ENCODE peak calls at places on chromosomes 11 and 22, in seven cellular contexts. N is esophagus squamous epithelium; J is PC-3; L is fibroblast of lung; P is naive thymus-derived CD4-positive, alpha-beta T cell; R is endodermal cell; S is tibial nerve. A is an unnamed sample. For H3K36me3, the result is how much of the 10 kb centered on the place peaks cover.

GRCh38 chr22:38754247-38755154 is 1.3 kb downstream of the SUN2 start:
- DNase-seq in R (peak), L (peak), N (peak), J (peak), P (peak), S (peak), A (peak)

GRCh38 chr22:41302016-41302767 is 867 bp downstream of the ZC3H7B start:
- DNase-seq in S (no peak), L (no peak), J (no peak), P (peak), R (peak), N (no peak), A (peak)

GRCh38 chr22:36334081-36334831 is 53.5 kb downstream of the MYH9 start:
- DNase-seq in J (no peak), L (no peak), N (no peak), S (no peak), P (no peak), R (peak), A (no peak)

GRCh38 chr22:45451988-45452387 is 38.5 kb downstream of the RIBC2 start:
- DNase-seq in P (no peak), L (no peak), R (no peak), J (no peak), N (no peak), S (no peak), A (no peak)

GRCh38 chr11:41983458-41983857 is 524.0 kb upstream of the LRRC4C start:
- DNase-seq in R (no peak), J (peak), N (no peak), S (no peak), L (no peak), P (no peak), A (no peak)

GRCh38 chr11:40274017-40274416 is 1185.4 kb downstream of the LRRC4C start:
- DNase-seq in N (no peak), R (no peak), P (no peak), J (peak), S (peak), L (peak), A (no peak)

GRCh38 chr11:45181595-45182550 is 35.4 kb downstream of the PRDM11 start:
- DNase-seq in L (no peak), S (no peak), R (no peak), P (no peak), N (no peak), J (no peak), A (no peak)

GRCh38 chr11:65569973-65570918 is at the start of gene ZNRD2:
- DNase-seq in R (peak), S (peak), J (peak), L (peak), P (peak), N (peak), A (peak)

GRCh38 chr11:115892016-115892415 is 387.8 kb upstream of the CADM1 start:
- DNase-seq in N (no peak), P (no peak), R (no peak), S (no peak), L (no peak), J (no peak), A (no peak)

GRCh38 chr22:46001046-46001425 is 24.1 kb upstream of the WNT7B start:
- DNase-seq in J (no peak), N (no peak), P (no peak), S (no peak), R (no peak), L (no peak), A (peak)

GRCh38 chr11:27563201-27563600 is 56.6 kb upstream of the LIN7C start:
- DNase-seq in L (peak), N (no peak), R (no peak), P (no peak), J (peak), S (no peak), A (no peak)

GRCh38 chr11:60377737-60378136 is 595 bp upstream of the MS4A7 start:
- DNase-seq in R (no peak), P (no peak), S (peak), L (no peak), J (peak), N (no peak), A (peak)

GRCh38 chr22:39457047-39457545 is 284 bp downstream of the MGAT3 start:
- DNase-seq in L (no peak), S (no peak), R (no peak), N (no peak), P (no peak), J (no peak), A (no peak)

GRCh38 chr22:25497269-25497668 is 67.2 kb upstream of the GRK3 start:
- DNase-seq in L (no peak), J (no peak), S (no peak), P (no peak), R (no peak), N (no peak), A (no peak)

GRCh38 chr11:32034149-32034548 is 56.7 kb upstream of the RCN1 start:
- DNase-seq in P (no peak), S (no peak), N (no peak), R (no peak), J (no peak), L (peak), A (no peak)

GRCh38 chr22:23285734-23286133 is 105.4 kb downstream of the BCR start:
- DNase-seq in J (no peak), L (peak), N (no peak), R (no peak), S (no peak), P (no peak), A (no peak)

GRCh38 chr11:69352715-69353325 is 58.9 kb downstream of the MYEOV start:
- DNase-seq in P (peak), L (peak), R (peak), S (no peak), J (peak), N (no peak), A (no peak)

GRCh38 chr11:117186431-117186761 is 7.9 kb downstream of the SIDT2 start:
- DNase-seq in S (no peak), N (no peak), P (no peak), L (no peak), R (peak), J (no peak), A (no peak)

GRCh38 chr22:39661842-39662676 is 91.5 kb downstream of the CACNA1I start:
- DNase-seq in P (peak), L (no peak), S (no peak), J (no peak), N (no peak), R (peak), A (no peak)

GRCh38 chr11:58561394-58562102 is 14.1 kb downstream of the LPXN start:
- DNase-seq in J (no peak), P (no peak), S (no peak), L (no peak), N (no peak), R (no peak), A (no peak)

GRCh38 chr22:23248583-23248982 is 68.3 kb downstream of the BCR start:
- DNase-seq in N (no peak), S (no peak), R (no peak), P (no peak), J (peak), L (peak), A (peak)

GRCh38 chr11:114280696-114281095 is 15.5 kb upstream of the NNMT start:
- DNase-seq in L (peak), J (peak), P (no peak), R (peak), S (peak), N (no peak), A (peak)

GRCh38 chr11:86624366-86624765 is 48.0 kb downstream of the ME3 start:
- DNase-seq in S (no peak), N (no peak), L (no peak), J (no peak), P (no peak), R (no peak), A (no peak)

GRCh38 chr11:130513132-130513531 is 64.7 kb downstream of the ADAMTS15 start:
- DNase-seq in J (peak), N (no peak), S (no peak), R (no peak), L (peak), P (no peak), A (no peak)

GRCh38 chr11:95296165-95296564 is 65.2 kb upstream of the SESN3 start:
- DNase-seq in L (no peak), P (no peak), J (no peak), S (no peak), R (no peak), N (no peak), A (no peak)

GRCh38 chr11:33000181-33000580 is 15.5 kb upstream of the DEPDC7 start:
- DNase-seq in S (no peak), N (no peak), R (no peak), L (peak), P (no peak), J (peak), A (no peak)

GRCh38 chr11:69497221-69497787 is 15.8 kb downstream of the LINC01488 start:
- DNase-seq in L (peak), P (no peak), R (no peak), J (peak), S (peak), N (no peak), A (no peak)

GRCh38 chr11:67271548-67272284 is 5.4 kb downstream of the GRK2 start:
- DNase-seq in S (no peak), N (no peak), R (no peak), J (no peak), P (peak), L (no peak), A (peak)

DNA sequence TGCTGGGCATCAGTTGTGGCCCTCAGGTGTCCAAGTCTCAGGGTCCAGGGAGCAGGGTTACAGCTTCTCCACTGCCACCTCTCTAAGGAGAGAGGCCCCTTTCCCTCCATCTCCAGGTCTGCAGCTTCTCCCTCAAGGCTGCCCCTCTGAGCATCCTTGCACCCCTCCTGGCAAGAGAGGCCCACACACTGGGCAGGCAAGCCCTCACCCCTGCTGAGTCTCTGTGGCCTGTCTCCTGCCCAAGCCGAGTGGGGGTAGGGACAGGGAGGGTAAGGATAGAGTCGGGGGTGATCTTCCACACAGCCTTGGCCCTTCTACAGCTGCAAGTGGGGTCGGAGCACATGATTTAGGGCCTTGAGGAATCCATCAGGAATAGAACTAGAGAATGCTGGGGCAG is 76.6 kb downstream of the ST3GAL4 start:
- DNase-seq in L (no peak), S (no peak), R (peak), N (no peak), P (no peak), J (no peak), A (no peak)
- H3K4me3 ChIP-seq in L (no peak), S (no peak), R (no peak), N (no peak), P (no peak), J (no peak), A (no peak)

DNA sequence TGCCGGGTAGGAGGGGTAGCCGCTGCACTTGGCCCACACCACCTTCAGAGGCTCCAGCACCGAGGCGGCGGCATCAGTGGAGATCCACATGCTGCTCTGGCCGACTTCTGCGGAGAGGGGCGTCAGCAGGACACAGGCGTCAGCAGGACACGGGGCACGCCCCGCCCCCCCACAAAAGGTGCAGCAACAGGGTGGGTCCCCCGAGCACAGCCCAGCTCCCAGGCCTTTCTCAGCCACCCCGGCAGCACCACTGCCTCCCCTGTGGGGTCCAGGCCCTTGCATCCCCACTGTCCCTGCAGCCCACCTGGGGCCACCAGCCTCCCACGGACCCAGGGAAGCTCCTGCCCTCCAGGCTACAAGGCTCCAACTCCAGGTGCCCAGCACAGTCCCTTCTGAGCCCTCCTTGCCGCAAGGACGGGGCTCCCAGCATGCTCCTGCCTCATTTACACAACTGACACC is 51.6 kb downstream of the BRD1 start:
- DNase-seq in N (no peak), R (no peak), J (no peak), S (no peak), P (no peak), L (no peak), A (no peak)
- H3K36me3 ChIP-seq in N (half or more), R (half or more), J (under half), S (under half), P (under half), L (under half), A (under half)

DNA sequence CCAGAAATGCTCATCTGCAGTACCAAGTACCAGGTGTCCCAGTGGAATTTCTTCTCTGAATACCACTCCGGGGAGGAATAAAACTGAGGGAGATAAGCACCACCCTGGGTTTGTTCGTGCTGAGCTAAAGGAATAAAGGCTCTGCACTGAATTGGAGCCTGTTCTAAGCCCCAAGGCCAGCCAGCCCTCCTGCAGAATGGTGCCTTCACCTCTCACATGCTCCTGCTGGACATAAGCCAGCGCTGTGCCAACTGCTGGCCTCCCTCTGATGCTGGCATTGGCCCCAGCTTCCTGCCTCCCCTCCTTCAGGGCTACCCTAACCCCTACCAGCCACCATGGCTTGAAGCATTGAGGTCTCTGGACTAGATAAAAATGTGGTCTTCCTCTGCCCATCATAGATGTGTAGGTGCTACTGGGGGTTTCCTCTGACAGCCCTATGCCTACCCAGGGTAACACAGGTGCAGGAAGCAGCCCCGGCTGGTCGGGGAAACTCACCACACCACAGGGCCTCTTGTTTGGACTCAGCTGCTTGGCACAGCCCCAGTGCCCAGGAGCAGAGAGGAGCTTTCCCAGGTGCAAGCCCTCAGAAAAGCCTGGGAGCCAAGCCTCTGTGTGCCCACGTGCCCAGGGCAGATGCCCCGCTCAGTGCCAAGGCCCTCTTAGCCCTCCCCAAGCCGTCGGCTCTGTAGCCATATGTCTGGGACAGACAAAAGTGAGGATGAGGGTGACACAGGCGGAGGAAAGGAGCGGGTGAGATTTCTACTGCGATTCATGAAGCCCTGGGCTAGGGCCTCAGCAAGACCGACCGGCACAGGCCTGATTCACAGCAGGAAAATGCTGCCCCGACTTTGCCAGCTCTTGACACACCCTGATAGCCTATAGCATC is 34.1 kb upstream of the JAM3 start:
- DNase-seq in S (no peak), L (no peak), J (peak), R (no peak), P (no peak), N (no peak), A (no peak)
- H3K4me3 ChIP-seq in S (no peak), L (no peak), J (no peak), R (no peak), P (no peak), N (no peak), A (peak)

DNA sequence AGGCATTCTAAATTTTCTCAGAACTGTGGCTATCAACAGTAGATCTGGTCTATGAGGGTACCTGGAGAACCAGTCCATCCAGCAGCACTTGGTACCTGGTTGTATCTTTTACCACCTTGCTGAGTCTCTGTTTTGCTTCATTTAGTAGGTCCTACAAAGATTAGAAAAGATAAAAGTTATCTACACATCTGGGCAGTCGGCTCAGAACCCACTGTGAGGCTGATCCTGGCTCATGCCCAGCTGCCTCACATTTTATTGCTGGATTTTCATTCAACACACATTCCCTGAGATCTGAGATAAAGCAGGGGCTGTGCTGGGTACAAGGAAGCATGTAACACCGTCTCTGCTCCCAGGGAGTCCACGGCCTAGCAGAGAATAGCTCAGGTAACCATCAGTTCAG is 27.5 kb downstream of the ATP6V1E1 start:
- DNase-seq in J (no peak), P (no peak), L (no peak), S (no peak), R (no peak), N (no peak), A (no peak)
- H3K36me3 ChIP-seq in J (under half), P (under half), L (under half), S (under half), R (half or more), N (half or more), A (under half)

GRCh38 chr11:119970566-119970965 is 167.3 kb downstream of the TRIM29 start:
- DNase-seq in J (no peak), P (no peak), N (no peak), R (no peak), S (no peak), L (no peak), A (no peak)
- H3K4me3 ChIP-seq in J (no peak), P (no peak), N (no peak), R (no peak), S (no peak), L (no peak), A (no peak)

GRCh38 chr11:34147581-34147980 is 42.2 kb downstream of the NAT10 start:
- DNase-seq in R (no peak), L (no peak), J (no peak), N (no peak), P (no peak), S (no peak), A (no peak)
- H3K36me3 ChIP-seq in R (half or more), L (under half), J (under half), N (half or more), P (under half), S (under half), A (half or more)